ENCODE peak calls at places on chromosomes 3 and 15, in five cellular contexts. T, W, K, U and V are unnamed samples.

GRCh38 chr3:65924762-65925161 is 114.0 kb downstream of the MAGI1 start:
- DNase-seq in W (no peak), U (peak; percentile 38), T (no peak), K (no peak), V (no peak)

GRCh38 chr3:153513236-153513635 is 351.2 kb downstream of the RAP2B start:
- DNase-seq in K (no peak), T (no peak), W (no peak), U (peak; percentile 7), V (no peak)

GRCh38 chr3:151593923-151594322 is 133.1 kb upstream of the IGSF10 start:
- DNase-seq in K (no peak), U (no peak), T (no peak), W (no peak), V (peak; percentile 54)

GRCh38 chr3:124119056-124119721 is 127.3 kb upstream of the ROPN1 start:
- DNase-seq in U (no peak), T (no peak), W (no peak), K (no peak), V (peak; percentile 86)

GRCh38 chr15:99476413-99477222 is 89.2 kb upstream of the MEF2A start:
- DNase-seq in K (peak; percentile 66), T (peak; percentile 94), U (no peak), W (no peak), V (peak; percentile 99)

GRCh38 chr3:37114251-37115145 is 59.9 kb downstream of the LRRFIP2 start:
- DNase-seq in K (no peak), W (no peak), U (no peak), T (peak; percentile 21), V (peak; percentile 91)

GRCh38 chr3:190032924-190033323 is 87.8 kb downstream of the P3H2 start:
- DNase-seq in T (no peak), U (no peak), W (no peak), K (no peak), V (no peak)

GRCh38 chr15:39194431-39194830 is 386.4 kb upstream of the THBS1 start:
- DNase-seq in U (no peak), K (no peak), T (no peak), W (no peak), V (peak; percentile 74)

GRCh38 chr3:139561959-139562676 is 22.6 kb upstream of the RBP1 start:
- DNase-seq in T (peak; percentile 45), K (peak; percentile 38), W (no peak), U (peak; percentile 56), V (no peak)

GRCh38 chr3:124563376-124563775 is 166.9 kb upstream of the UMPS start:
- DNase-seq in T (no peak), K (no peak), W (no peak), U (no peak), V (no peak)

GRCh38 chr3:192655040-192655439 is 72.3 kb downstream of the FGF12 start:
- DNase-seq in W (no peak), U (no peak), T (no peak), K (no peak), V (no peak)

GRCh38 chr3:33006081-33006480 is 54.6 kb downstream of the CCR4 start:
- DNase-seq in W (no peak), U (no peak), K (no peak), T (no peak), V (no peak)

GRCh38 chr15:87576486-87577176 is 679.9 kb downstream of the NTRK3 start:
- DNase-seq in K (no peak), U (no peak), W (no peak), T (no peak), V (no peak)

GRCh38 chr3:38168151-38168987 is 3.0 kb downstream of the OXSR1 start:
- DNase-seq in U (no peak), W (no peak), T (no peak), K (no peak), V (peak; percentile 68)

GRCh38 chr3:195911946-195912270 is 3.6 kb upstream of the TNK2 start:
- DNase-seq in W (no peak), T (peak; percentile 93), U (no peak), K (peak; percentile 12), V (no peak)

GRCh38 chr3:55868347-55868746 is 381.2 kb upstream of the WNT5A start:
- DNase-seq in W (no peak), U (no peak), T (no peak), K (no peak), V (no peak)

GRCh38 chr3:4821331-4821730 is 157.9 kb upstream of the BHLHE40 start:
- DNase-seq in W (no peak), T (no peak), K (peak; percentile 72), U (no peak), V (no peak)

GRCh38 chr3:64203216-64203615 is 22.1 kb downstream of the PRICKLE2 start:
- DNase-seq in K (no peak), W (no peak), U (no peak), T (no peak), V (no peak)

GRCh38 chr15:63668601-63669000 is 71.4 kb downstream of the FBXL22 start:
- DNase-seq in W (no peak), K (no peak), U (no peak), T (no peak), V (no peak)

GRCh38 chr3:36992806-36993325 is at the start of gene EPM2AIP1:
- DNase-seq in W (no peak), T (peak; percentile 100), U (no peak), K (peak; percentile 80), V (no peak)

GRCh38 chr3:147816770-147817169 is 407.6 kb downstream of the ZIC1 start:
- DNase-seq in W (peak; percentile 20), K (no peak), T (no peak), U (no peak), V (no peak)

GRCh38 chr3:140602781-140603180 is 75.1 kb upstream of the TRIM42 start:
- DNase-seq in U (no peak), W (no peak), K (no peak), T (no peak), V (no peak)

GRCh38 chr3:110576962-110577361 is 494.7 kb upstream of the NECTIN3 start:
- DNase-seq in T (peak; percentile 25), W (no peak), K (no peak), U (peak; percentile 80), V (peak; percentile 87)

GRCh38 chr3:106814231-106814630 is 563.0 kb upstream of the CCDC54 start:
- DNase-seq in K (no peak), U (no peak), T (no peak), W (no peak), V (no peak)

GRCh38 chr3:106204160-106204868 is 335.5 kb upstream of the CBLB start:
- DNase-seq in K (no peak), U (no peak), T (no peak), W (no peak), V (peak; percentile 8)

GRCh38 chr3:118468801-118469200 is 565.8 kb downstream of the IGSF11 start:
- DNase-seq in W (peak; percentile 5), K (no peak), T (no peak), U (no peak), V (no peak)

GRCh38 chr3:37237252-37237651 is 62.9 kb upstream of the LRRFIP2 start:
- DNase-seq in W (no peak), T (no peak), K (no peak), U (no peak), V (peak; percentile 26)

GRCh38 chr15:73686781-73687256 is 2.6 kb downstream of the CD276 start:
- DNase-seq in T (no peak), K (peak; percentile 73), U (no peak), W (no peak), V (peak; percentile 95)

GRCh38 chr3:101829066-101829830 is 20.1 kb upstream of the NFKBIZ start:
- DNase-seq in W (no peak), U (no peak), K (no peak), T (no peak), V (peak; percentile 69)

GRCh38 chr15:85404922-85405293 is 24.5 kb downstream of the AKAP13 start:
- DNase-seq in U (no peak), K (no peak), W (no peak), T (no peak), V (peak; percentile 69)

GRCh38 chr15:29674661-29675533 is 147.4 kb downstream of the TJP1 start:
- DNase-seq in W (no peak), K (peak; percentile 7), U (no peak), T (no peak), V (peak; percentile 50)
- H3K9ac ChIP-seq in W (no peak overlapping the region), K (peak overlapping the region; percentile 0), U (no peak overlapping the region), T (peak overlapping the region; percentile 49), V (peak overlapping the region; percentile 76)

GRCh38 chr3:69785769-69786311 is 46.6 kb downstream of the MITF start:
- DNase-seq in K (no peak), U (no peak), W (no peak), T (no peak), V (no peak)

GRCh38 chr3:69787436-69788168 is 48.3 kb downstream of the MITF start:
- DNase-seq in K (no peak), T (no peak), W (no peak), U (no peak), V (peak; percentile 85)

GRCh38 chr3:69791919-69792399 is 52.7 kb downstream of the MITF start:
- DNase-seq in U (no peak), K (peak; percentile 39), T (no peak), W (no peak), V (peak; percentile 27)

GRCh38 chr3:69786854-69787253 is 47.6 kb downstream of the MITF start:
- DNase-seq in W (no peak), K (no peak), T (no peak), U (no peak), V (peak; percentile 30)

GRCh38 chr3:69791111-69791510 is 51.8 kb downstream of the MITF start:
- DNase-seq in W (peak; percentile 51), K (peak; percentile 34), T (no peak), U (no peak), V (peak; percentile 72)
- H3K27ac ChIP-seq in W (peak overlapping the region; percentile 60), K (no peak overlapping the region), T (no peak overlapping the region), U (no peak overlapping the region), V (no peak overlapping the region)

DNA sequence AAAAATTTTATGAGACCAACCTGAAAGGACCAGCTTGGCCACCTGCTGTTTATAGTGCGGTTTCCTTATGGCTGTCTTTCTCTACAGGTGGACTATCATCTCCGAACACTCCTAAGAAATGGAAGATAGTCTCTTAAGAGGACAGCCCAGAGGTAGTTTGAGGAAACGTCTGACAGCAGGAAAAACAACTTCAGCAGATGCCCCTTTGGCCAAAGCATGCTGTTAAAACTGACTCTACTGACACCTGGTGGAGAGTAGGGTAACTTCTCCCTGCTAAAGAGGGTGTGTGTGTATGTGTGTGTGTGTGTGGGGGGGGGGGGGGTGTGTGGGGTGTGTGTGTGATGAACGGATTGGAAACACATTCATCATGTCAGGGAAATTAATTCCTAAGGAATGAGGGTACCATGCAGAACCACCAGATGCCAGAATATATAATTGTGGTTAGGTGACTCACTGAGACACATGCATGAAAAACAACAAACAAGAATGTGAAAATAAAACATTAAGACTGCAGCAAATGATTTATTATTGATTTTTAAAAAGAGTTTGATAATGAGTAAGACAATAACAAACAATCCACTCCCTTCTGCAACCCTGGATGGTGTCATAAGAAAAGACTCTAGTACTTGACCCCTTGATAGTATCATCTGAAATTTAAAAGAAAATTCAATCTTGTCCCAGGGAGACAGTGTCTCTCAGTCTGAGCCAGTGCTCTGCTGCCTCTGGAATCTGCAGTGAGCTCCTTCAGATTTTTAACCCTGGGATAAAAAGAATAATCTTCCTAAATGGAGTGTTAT is 256.5 kb downstream of the THRB start:
- DNase-seq in U (peak; percentile 75), T (peak; percentile 88), K (peak; percentile 19), W (no peak), V (peak; percentile 96)
- H3K9ac ChIP-seq in U (no peak overlapping the region), T (no peak overlapping the region), K (no peak overlapping the region), W (no peak overlapping the region), V (peak overlapping the region; percentile 43)

GRCh38 chr15:91921821-91922198 is 68.3 kb downstream of the SLCO3A1 start:
- DNase-seq in W (no peak), U (no peak), K (no peak), T (no peak), V (no peak)
- H3K27ac ChIP-seq in W (no peak overlapping the region), U (no peak overlapping the region), K (no peak overlapping the region), T (no peak overlapping the region), V (no peak overlapping the region)